ENCODE peak calls at places on chromosomes 1 and 21, in five cellular contexts. D is activated T-cell treated with anti-CD3 and anti-CD28 coated beads for 24 hours, U is T-helper 9 cell, R is mammary epithelial cell, X is NCI-H1105. B is an unnamed sample.

GRCh38 chr1:95451054-95451453 is 217.0 kb downstream of the RWDD3 start:
- DNase-seq in D (no peak), U (no peak), R (peak; percentile 25), X (no peak), B (no peak)

GRCh38 chr1:29801561-29801973 is 565.2 kb downstream of the PTPRU start:
- DNase-seq in D (no peak), U (no peak), R (no peak), X (no peak), B (no peak)

GRCh38 chr1:187630653-187631380 is 802.1 kb downstream of the PLA2G4A start:
- DNase-seq in D (no peak), U (no peak), R (peak; percentile 12), X (no peak), B (no peak)

GRCh38 chr21:45306832-45307571 is 19.3 kb upstream of the POFUT2 start:
- DNase-seq in D (no peak), U (no peak), R (peak; percentile 55), X (no peak), B (no peak)

GRCh38 chr21:34911360-34911759 is 137.7 kb downstream of the RUNX1 start:
- DNase-seq in D (no peak), U (no peak), R (no peak), X (no peak), B (no peak)

GRCh38 chr1:165896277-165896676 is 68.9 kb downstream of the UCK2 start:
- DNase-seq in D (no peak), U (no peak), R (peak; percentile 68), X (no peak), B (peak; percentile 47)

GRCh38 chr1:50332941-50333594 is 90.2 kb downstream of the DMRTA2 start:
- DNase-seq in D (peak; percentile 35), U (peak; percentile 17), R (peak; percentile 20), X (no peak), B (peak; percentile 20)

GRCh38 chr1:101285922-101286568 is 49.2 kb downstream of the S1PR1 start:
- DNase-seq in D (no peak), U (no peak), R (no peak), X (no peak), B (no peak)

GRCh38 chr1:206606867-206607266 is 5.4 kb downstream of the EIF2D start:
- DNase-seq in D (no peak), U (no peak), R (peak; percentile 44), X (peak; percentile 4), B (no peak)

GRCh38 chr1:246966502-246966901 is 34.8 kb upstream of the AHCTF1 start:
- DNase-seq in D (no peak), U (no peak), R (no peak), X (no peak), B (no peak)